ENCODE peak calls at places on chromosomes 5 and 9, in six cellular contexts. One of them, this sample, is unnamed.

GRCh38 chr9:136080716-136081112 is 14.4 kb downstream of the NACC2 start:
- DNase-seq in A549: no peak
- DNase-seq in tibial nerve: no peak
- DNase-seq in CD4-positive, alpha-beta T cell: no peak
- DNase-seq in MM.1S: no peak
- DNase-seq in SJSA1: no peak
- DNase-seq in this sample: no peak

GRCh38 chr9:124015091-124015660 is 3.6 kb downstream of the LHX2 start:
- DNase-seq in A549: no peak
- DNase-seq in tibial nerve: no peak
- DNase-seq in CD4-positive, alpha-beta T cell: no peak
- DNase-seq in MM.1S: no peak
- DNase-seq in SJSA1: no peak
- DNase-seq in this sample: no peak

GRCh38 chr9:113645224-113645971 is 181.9 kb downstream of the RGS3 start:
- DNase-seq in A549: no peak
- DNase-seq in tibial nerve: no peak
- DNase-seq in CD4-positive, alpha-beta T cell: no peak
- DNase-seq in MM.1S: no peak
- DNase-seq in SJSA1: no peak
- DNase-seq in this sample: no peak

GRCh38 chr5:111404270-111404769 is 108.0 kb downstream of the STARD4 start:
- DNase-seq in A549: no peak
- DNase-seq in tibial nerve: no peak
- DNase-seq in CD4-positive, alpha-beta T cell: no peak
- DNase-seq in MM.1S: no peak
- DNase-seq in SJSA1: no peak
- DNase-seq in this sample: no peak

GRCh38 chr5:95959051-95959963 is 2.3 kb downstream of the ELL2 start:
- DNase-seq in A549: no peak
- DNase-seq in tibial nerve: no peak
- DNase-seq in CD4-positive, alpha-beta T cell: no peak
- DNase-seq in MM.1S: no peak
- DNase-seq in SJSA1: no peak
- DNase-seq in this sample: no peak

GRCh38 chr5:98734646-98735045 is 38.8 kb upstream of the RGMB start:
- DNase-seq in A549: no peak
- DNase-seq in tibial nerve: no peak
- DNase-seq in CD4-positive, alpha-beta T cell: no peak
- DNase-seq in MM.1S: no peak
- DNase-seq in SJSA1: no peak
- DNase-seq in this sample: no peak

GRCh38 chr5:103780794-103781193 is 218.2 kb upstream of the NUDT12 start:
- DNase-seq in A549: no peak
- DNase-seq in tibial nerve: no peak
- DNase-seq in CD4-positive, alpha-beta T cell: no peak
- DNase-seq in MM.1S: no peak
- DNase-seq in SJSA1: no peak
- DNase-seq in this sample: no peak

GRCh38 chr9:116941266-116941665 is 254.2 kb downstream of the TRIM32 start:
- DNase-seq in A549: no peak
- DNase-seq in tibial nerve: no peak
- DNase-seq in CD4-positive, alpha-beta T cell: no peak
- DNase-seq in MM.1S: no peak
- DNase-seq in SJSA1: no peak
- DNase-seq in this sample: no peak

GRCh38 chr5:191949-192690 is 825 bp downstream of the LRRC14B start:
- DNase-seq in A549: no peak
- DNase-seq in tibial nerve: no peak
- DNase-seq in CD4-positive, alpha-beta T cell: no peak
- DNase-seq in MM.1S: peak
- DNase-seq in SJSA1: no peak
- DNase-seq in this sample: no peak

GRCh38 chr5:127647361-127647958 is 1.4 kb upstream of the CTXN3 start:
- DNase-seq in A549: no peak
- DNase-seq in tibial nerve: no peak
- DNase-seq in CD4-positive, alpha-beta T cell: no peak
- DNase-seq in MM.1S: no peak
- DNase-seq in SJSA1: no peak
- DNase-seq in this sample: no peak

GRCh38 chr5:119360905-119361605 is 5.2 kb downstream of the TNFAIP8 start:
- DNase-seq in A549: no peak
- DNase-seq in tibial nerve: no peak
- DNase-seq in CD4-positive, alpha-beta T cell: no peak
- DNase-seq in MM.1S: no peak
- DNase-seq in SJSA1: no peak
- DNase-seq in this sample: peak

GRCh38 chr5:33736510-33736909 is 155.3 kb downstream of the ADAMTS12 start:
- DNase-seq in A549: peak
- DNase-seq in tibial nerve: no peak
- DNase-seq in CD4-positive, alpha-beta T cell: no peak
- DNase-seq in MM.1S: no peak
- DNase-seq in SJSA1: peak
- DNase-seq in this sample: peak

GRCh38 chr5:116289276-116289675 is 204.5 kb downstream of the COMMD10 start:
- DNase-seq in A549: no peak
- DNase-seq in tibial nerve: no peak
- DNase-seq in CD4-positive, alpha-beta T cell: no peak
- DNase-seq in MM.1S: no peak
- DNase-seq in SJSA1: no peak
- DNase-seq in this sample: no peak

GRCh38 chr9:134172198-134173126 is 8.1 kb upstream of the RNU6ATAC start:
- DNase-seq in A549: no peak
- DNase-seq in tibial nerve: no peak
- DNase-seq in CD4-positive, alpha-beta T cell: no peak
- DNase-seq in MM.1S: no peak
- DNase-seq in SJSA1: no peak
- DNase-seq in this sample: no peak

GRCh38 chr9:126722922-126723806 is 81.7 kb upstream of the ZBTB43 start:
- DNase-seq in A549: no peak
- DNase-seq in tibial nerve: peak
- DNase-seq in CD4-positive, alpha-beta T cell: peak
- DNase-seq in MM.1S: peak
- DNase-seq in SJSA1: no peak
- DNase-seq in this sample: no peak

GRCh38 chr5:93189707-93190120 is 391.3 kb downstream of the NR2F1-AS1 start:
- DNase-seq in A549: peak
- DNase-seq in tibial nerve: no peak
- DNase-seq in CD4-positive, alpha-beta T cell: no peak
- DNase-seq in MM.1S: no peak
- DNase-seq in SJSA1: peak
- DNase-seq in this sample: peak

GRCh38 chr9:129776566-129776937 is 23.7 kb upstream of the PTGES start:
- DNase-seq in A549: no peak
- DNase-seq in tibial nerve: no peak
- DNase-seq in CD4-positive, alpha-beta T cell: no peak
- DNase-seq in MM.1S: no peak
- DNase-seq in SJSA1: no peak
- DNase-seq in this sample: no peak

GRCh38 chr5:39169081-39169480 is 50.3 kb downstream of the FYB1 start:
- DNase-seq in A549: no peak
- DNase-seq in tibial nerve: no peak
- DNase-seq in CD4-positive, alpha-beta T cell: no peak
- DNase-seq in MM.1S: no peak
- DNase-seq in SJSA1: no peak
- DNase-seq in this sample: peak

GRCh38 chr9:7111413-7111812 is 353.6 kb downstream of the KDM4C start:
- DNase-seq in A549: no peak
- DNase-seq in tibial nerve: no peak
- DNase-seq in CD4-positive, alpha-beta T cell: no peak
- DNase-seq in MM.1S: no peak
- DNase-seq in SJSA1: no peak
- DNase-seq in this sample: no peak

GRCh38 chr9:32378993-32379729 is 5.3 kb upstream of the ACO1 start:
- DNase-seq in A549: peak
- DNase-seq in tibial nerve: peak
- DNase-seq in CD4-positive, alpha-beta T cell: peak
- DNase-seq in MM.1S: peak
- DNase-seq in SJSA1: peak
- DNase-seq in this sample: peak

GRCh38 chr5:176817369-176817841 is 7.0 kb downstream of the UNC5A start:
- DNase-seq in A549: no peak
- DNase-seq in tibial nerve: no peak
- DNase-seq in CD4-positive, alpha-beta T cell: no peak
- DNase-seq in MM.1S: no peak
- DNase-seq in SJSA1: no peak
- DNase-seq in this sample: no peak

GRCh38 chr5:37840036-37840909 is at the start of gene GDNF:
- DNase-seq in A549: peak
- DNase-seq in tibial nerve: no peak
- DNase-seq in CD4-positive, alpha-beta T cell: no peak
- DNase-seq in MM.1S: peak
- DNase-seq in SJSA1: peak
- DNase-seq in this sample: peak

GRCh38 chr5:54895816-54896341 is 89.5 kb downstream of the ESM1 start:
- DNase-seq in A549: peak
- DNase-seq in tibial nerve: peak
- DNase-seq in CD4-positive, alpha-beta T cell: no peak
- DNase-seq in MM.1S: peak
- DNase-seq in SJSA1: no peak
- DNase-seq in this sample: no peak

GRCh38 chr5:171409164-171410136 is 10.0 kb upstream of the FGF18 start:
- DNase-seq in A549: no peak
- DNase-seq in tibial nerve: no peak
- DNase-seq in CD4-positive, alpha-beta T cell: no peak
- DNase-seq in MM.1S: no peak
- DNase-seq in SJSA1: no peak
- DNase-seq in this sample: no peak

GRCh38 chr5:167633931-167634341 is 657.5 kb upstream of the WWC1 start:
- DNase-seq in A549: peak
- DNase-seq in tibial nerve: no peak
- DNase-seq in CD4-positive, alpha-beta T cell: no peak
- DNase-seq in MM.1S: no peak
- DNase-seq in SJSA1: no peak
- DNase-seq in this sample: no peak

GRCh38 chr5:79552984-79553383 is 39.0 kb upstream of the HOMER1 start:
- DNase-seq in A549: no peak
- DNase-seq in tibial nerve: peak
- DNase-seq in CD4-positive, alpha-beta T cell: no peak
- DNase-seq in MM.1S: no peak
- DNase-seq in SJSA1: no peak
- DNase-seq in this sample: no peak

GRCh38 chr5:19058216-19058615 is 929.8 kb downstream of the CDH18 start:
- DNase-seq in A549: no peak
- DNase-seq in tibial nerve: no peak
- DNase-seq in CD4-positive, alpha-beta T cell: no peak
- DNase-seq in MM.1S: no peak
- DNase-seq in SJSA1: no peak
- DNase-seq in this sample: no peak

GRCh38 chr9:90883661-90884060 is 82.0 kb downstream of the SYK start:
- DNase-seq in A549: no peak
- DNase-seq in tibial nerve: no peak
- DNase-seq in CD4-positive, alpha-beta T cell: no peak
- DNase-seq in MM.1S: no peak
- DNase-seq in SJSA1: no peak
- DNase-seq in this sample: no peak

GRCh38 chr5:95760291-95761191 is 29.4 kb downstream of the RHOBTB3 start:
- DNase-seq in A549: peak
- DNase-seq in tibial nerve: no peak
- DNase-seq in CD4-positive, alpha-beta T cell: no peak
- DNase-seq in MM.1S: peak
- DNase-seq in SJSA1: peak
- DNase-seq in this sample: peak

GRCh38 chr9:562330-562729 is 279.2 kb upstream of the DMRT1 start:
- DNase-seq in A549: no peak
- DNase-seq in tibial nerve: no peak
- DNase-seq in CD4-positive, alpha-beta T cell: no peak
- DNase-seq in MM.1S: no peak
- DNase-seq in SJSA1: no peak
- DNase-seq in this sample: no peak

GRCh38 chr5:76406567-76407155 is 3.6 kb downstream of the IQGAP2 start:
- DNase-seq in A549: no peak
- DNase-seq in tibial nerve: no peak
- DNase-seq in CD4-positive, alpha-beta T cell: no peak
- DNase-seq in MM.1S: no peak
- DNase-seq in SJSA1: no peak
- DNase-seq in this sample: no peak

GRCh38 chr5:109200221-109200620 is 209.6 kb downstream of the PJA2 start:
- DNase-seq in A549: no peak
- DNase-seq in tibial nerve: no peak
- DNase-seq in CD4-positive, alpha-beta T cell: no peak
- DNase-seq in MM.1S: no peak
- DNase-seq in SJSA1: no peak
- DNase-seq in this sample: no peak
- H3K27ac ChIP-seq in A549: no peak
- H3K27ac ChIP-seq in tibial nerve: no peak
- H3K27ac ChIP-seq in CD4-positive, alpha-beta T cell: no peak
- H3K27ac ChIP-seq in MM.1S: no peak
- H3K27ac ChIP-seq in SJSA1: no peak
- H3K27ac ChIP-seq in this sample: no peak

DNA sequence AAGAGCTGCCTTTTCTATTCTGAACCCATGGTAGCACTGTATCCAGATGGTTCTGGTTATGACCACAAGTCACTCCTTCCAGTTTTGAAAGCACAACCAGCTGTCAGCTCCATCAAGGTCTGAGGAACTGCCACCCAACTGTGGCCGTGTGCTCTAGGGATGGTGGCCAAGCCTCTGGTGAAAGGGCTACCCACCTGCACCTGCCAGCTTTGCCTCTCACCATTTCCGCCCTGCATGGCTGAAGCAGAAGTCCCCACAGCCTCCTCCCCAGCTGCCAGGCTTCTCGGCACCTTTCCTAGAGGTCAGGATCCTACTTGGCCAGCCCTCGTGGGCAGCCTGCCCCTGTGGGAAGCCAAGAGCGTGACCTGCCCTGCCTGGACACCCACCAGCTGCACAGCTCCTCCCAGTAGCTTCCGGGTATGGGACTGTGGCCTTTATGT is 16.8 kb downstream of the SEMA5A start:
- DNase-seq in A549: no peak
- DNase-seq in tibial nerve: no peak
- DNase-seq in CD4-positive, alpha-beta T cell: no peak
- DNase-seq in MM.1S: peak
- DNase-seq in SJSA1: no peak
- DNase-seq in this sample: no peak
- H3K27ac ChIP-seq in A549: no peak
- H3K27ac ChIP-seq in tibial nerve: no peak
- H3K27ac ChIP-seq in CD4-positive, alpha-beta T cell: no peak
- H3K27ac ChIP-seq in MM.1S: peak
- H3K27ac ChIP-seq in SJSA1: no peak
- H3K27ac ChIP-seq in this sample: no peak

DNA sequence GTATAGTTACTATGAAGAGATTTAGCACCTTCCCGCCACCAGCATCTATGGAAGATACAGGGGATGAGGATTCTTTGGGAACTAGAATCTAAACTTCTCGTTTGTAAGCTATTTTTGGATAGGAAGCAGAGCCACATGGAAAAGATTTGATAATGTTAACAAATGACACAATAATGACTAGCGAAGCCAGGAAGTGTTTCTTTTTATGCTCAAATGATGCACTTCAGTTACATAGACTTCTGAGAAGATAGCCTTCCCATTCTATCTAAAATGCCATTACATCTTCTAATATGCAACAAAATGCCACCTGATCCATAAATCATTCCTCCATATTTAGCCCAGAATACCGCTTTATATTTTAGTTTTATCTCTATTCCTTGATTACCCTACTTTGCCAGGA is 17.0 kb upstream of the TNC start:
- DNase-seq in A549: no peak
- DNase-seq in tibial nerve: no peak
- DNase-seq in CD4-positive, alpha-beta T cell: no peak
- DNase-seq in MM.1S: no peak
- DNase-seq in SJSA1: no peak
- DNase-seq in this sample: no peak
- H3K27ac ChIP-seq in A549: no peak
- H3K27ac ChIP-seq in tibial nerve: no peak
- H3K27ac ChIP-seq in CD4-positive, alpha-beta T cell: no peak
- H3K27ac ChIP-seq in MM.1S: no peak
- H3K27ac ChIP-seq in SJSA1: no peak
- H3K27ac ChIP-seq in this sample: peak

GRCh38 chr9:5695860-5696259 is 67.0 kb downstream of the RIC1 start:
- DNase-seq in A549: no peak
- DNase-seq in tibial nerve: no peak
- DNase-seq in CD4-positive, alpha-beta T cell: no peak
- DNase-seq in MM.1S: no peak
- DNase-seq in SJSA1: no peak
- DNase-seq in this sample: no peak
- H3K27ac ChIP-seq in A549: no peak
- H3K27ac ChIP-seq in tibial nerve: no peak
- H3K27ac ChIP-seq in CD4-positive, alpha-beta T cell: no peak
- H3K27ac ChIP-seq in MM.1S: no peak
- H3K27ac ChIP-seq in SJSA1: no peak
- H3K27ac ChIP-seq in this sample: no peak